ENCODE peak calls at places on chromosomes 2 and 18, in five cellular contexts. I is CD4-positive, CD25-positive, alpha-beta regulatory T cell; U is astrocyte of the spinal cord; K is HEK293T; Y is MCF 10A. F is an unnamed sample.
A peak's percentile ranks its signal among the peaks of the same experiment; 100 is the strongest.

GRCh38 chr2:157415632-157416101 is 28.2 kb downstream of the CYTIP start:
- DNase-seq in K (no peak), I (no peak), U (no peak), Y (no peak), F (no peak)

GRCh38 chr2:44087037-44087713 is 81.5 kb upstream of the PPM1B start:
- DNase-seq in K (peak; percentile 89), Y (peak; percentile 78), U (peak; percentile 73), I (peak; percentile 78), F (peak; percentile 33)

GRCh38 chr2:172461591-172462392 is 34.4 kb downstream of the ITGA6 start:
- DNase-seq in I (peak; percentile 84), Y (peak; percentile 75), U (peak; percentile 51), K (peak; percentile 69), F (no peak)

GRCh38 chr2:143949121-143949848 is 570.6 kb downstream of the ZEB2 start:
- DNase-seq in Y (no peak), I (no peak), K (no peak), U (no peak), F (no peak)

GRCh38 chr2:36672199-36672598 is 24.3 kb upstream of the VIT start:
- DNase-seq in U (peak; percentile 48), I (no peak), Y (peak; percentile 65), K (peak; percentile 23), F (no peak)

GRCh38 chr18:36711813-36712444 is 116.9 kb downstream of the TPGS2 start:
- DNase-seq in U (peak; percentile 86), K (no peak), I (no peak), Y (peak; percentile 89), F (no peak)

GRCh38 chr2:167692191-167692590 is 555.2 kb downstream of the STK39 start:
- DNase-seq in K (no peak), Y (peak; percentile 78), U (no peak), I (no peak), F (no peak)

GRCh38 chr2:134668821-134669220 is 50.0 kb downstream of the TMEM163 start:
- DNase-seq in K (no peak), Y (no peak), I (peak; percentile 61), U (peak; percentile 48), F (no peak)

GRCh38 chr2:235956281-235956970 is 211.8 kb downstream of the GBX2 start:
- DNase-seq in K (no peak), I (no peak), U (no peak), Y (no peak), F (no peak)

GRCh38 chr2:46650556-46651001 is 171.2 kb downstream of the TMEM247 start:
- DNase-seq in I (peak; percentile 81), U (peak; percentile 85), Y (peak; percentile 84), K (peak; percentile 69), F (peak; percentile 83)

GRCh38 chr2:72953976-72954375 is 36.7 kb downstream of the EMX1 start:
- DNase-seq in K (no peak), I (peak; percentile 89), U (no peak), Y (no peak), F (no peak)

GRCh38 chr2:200225943-200226342 is 80.5 kb upstream of the SPATS2L start:
- DNase-seq in U (no peak), I (no peak), K (no peak), Y (no peak), F (no peak)

GRCh38 chr2:209316141-209316540 is 107.7 kb upstream of the MAP2 start:
- DNase-seq in Y (no peak), I (no peak), K (no peak), U (no peak), F (no peak)

GRCh38 chr18:23977709-23978483 is 36.7 kb upstream of the TTC39C start:
- DNase-seq in I (peak; percentile 47), Y (no peak), U (peak; percentile 22), K (no peak), F (no peak)

GRCh38 chr2:160565099-160565498 is 71.5 kb upstream of the RBMS1 start:
- DNase-seq in U (no peak), Y (no peak), I (no peak), K (no peak), F (no peak)

GRCh38 chr2:198518935-198519334 is 714.5 kb downstream of the PLCL1 start:
- DNase-seq in K (no peak), I (no peak), Y (no peak), U (no peak), F (no peak)

GRCh38 chr2:237561221-237561620 is 5.2 kb upstream of the PRLH start:
- DNase-seq in I (no peak), Y (no peak), K (no peak), U (no peak), F (no peak)

GRCh38 chr18:36355511-36355910 is 58.0 kb downstream of the FHOD3 start:
- DNase-seq in U (no peak), K (no peak), Y (peak; percentile 31), I (no peak), F (no peak)

GRCh38 chr2:16861154-16861929 is 195.7 kb upstream of the CYRIA start:
- DNase-seq in K (no peak), U (peak; percentile 16), Y (peak; percentile 85), I (no peak), F (no peak)

GRCh38 chr2:1623906-1624445 is 120.3 kb downstream of the PXDN start:
- DNase-seq in Y (no peak), U (no peak), K (no peak), I (no peak), F (no peak)

GRCh38 chr2:180184506-180184905 is 177.4 kb upstream of the CWC22 start:
- DNase-seq in I (no peak), Y (peak; percentile 90), K (no peak), U (peak; percentile 22), F (no peak)

GRCh38 chr2:226378733-226379132 is 420.9 kb downstream of the IRS1 start:
- DNase-seq in K (no peak), Y (no peak), I (no peak), U (peak; percentile 27), F (no peak)

GRCh38 chr18:27075828-27076227 is 109.3 kb downstream of the CHST9 start:
- DNase-seq in U (no peak), Y (no peak), I (no peak), K (no peak), F (no peak)

F was measured in glomerular endothelial cell.